ENCODE peak calls at places on chromosomes 11 and 22, in seven cellular contexts. L is spleen; I is left ventricle myocardium inferior; V is upper lobe of left lung; W is cardiac muscle cell; G is pancreas; F is CD4-positive, CD25-positive, alpha-beta regulatory T cell. U is an unnamed sample. For H3K27me3, the result is how much of the 10 kb centered on the place peaks cover.

GRCh38 chr22:44952863-44953790 is 56.7 kb downstream of the PHF21B start:
- DNase-seq in L (no peak), I (no peak), V (no peak), W (no peak), G (no peak), F (no peak), U (no peak)

GRCh38 chr11:119144825-119145476 is 3.9 kb upstream of the ABCG4 start:
- DNase-seq in L (no peak), I (peak), V (no peak), W (peak), G (peak), F (peak), U (peak)

GRCh38 chr11:90250970-90251369 is 28.1 kb upstream of the CHORDC1 start:
- DNase-seq in L (no peak), I (no peak), V (no peak), W (no peak), G (no peak), F (peak), U (no peak)

GRCh38 chr11:123166095-123166559 is 28.9 kb downstream of the CLMP start:
- DNase-seq in L (no peak), I (peak), V (no peak), W (peak), G (no peak), F (peak), U (no peak)

GRCh38 chr11:129434641-129435498 is 59.2 kb downstream of the BARX2 start:
- DNase-seq in L (no peak), I (no peak), V (no peak), W (no peak), G (no peak), F (no peak), U (no peak)

GRCh38 chr11:10122337-10123197 is 171.5 kb downstream of the SBF2 start:
- DNase-seq in L (no peak), I (no peak), V (no peak), W (no peak), G (no peak), F (no peak), U (no peak)

GRCh38 chr11:108906329-108906728 is 241.5 kb downstream of the DDX10 start:
- DNase-seq in L (no peak), I (no peak), V (no peak), W (no peak), G (no peak), F (no peak), U (no peak)

GRCh38 chr11:46279393-46280099 is 2.1 kb downstream of the CREB3L1 start:
- DNase-seq in L (no peak), I (peak), V (no peak), W (no peak), G (peak), F (no peak), U (peak)

GRCh38 chr22:22999473-22999872 is 70.8 kb upstream of the GNAZ start:
- DNase-seq in L (no peak), I (no peak), V (no peak), W (no peak), G (no peak), F (no peak), U (no peak)

GRCh38 chr22:49107561-49107960 is 720.1 kb downstream of the BRD1 start:
- DNase-seq in L (no peak), I (no peak), V (no peak), W (no peak), G (no peak), F (no peak), U (no peak)

GRCh38 chr11:121372671-121373429 is 79.3 kb upstream of the SORL1 start:
- DNase-seq in L (no peak), I (no peak), V (no peak), W (no peak), G (no peak), F (peak), U (no peak)
- H3K27me3 ChIP-seq in L (under half), I (under half), V (under half), W (under half), G (under half), F (under half), U (under half)

GRCh38 chr11:75771646-75772410 is 3.2 kb downstream of the DGAT2 start:
- DNase-seq in L (peak), I (no peak), V (no peak), W (no peak), G (no peak), F (no peak), U (peak)
- H3K27me3 ChIP-seq in L (under half), I (under half), V (under half), W (under half), G (under half), F (under half), U (under half)

GRCh38 chr11:117610901-117611300 is 186.1 kb downstream of the DSCAML1 start:
- DNase-seq in L (no peak), I (no peak), V (no peak), W (no peak), G (no peak), F (no peak), U (no peak)
- H3K27me3 ChIP-seq in L (under half), I (under half), V (under half), W (under half), G (under half), F (under half), U (under half)

DNA sequence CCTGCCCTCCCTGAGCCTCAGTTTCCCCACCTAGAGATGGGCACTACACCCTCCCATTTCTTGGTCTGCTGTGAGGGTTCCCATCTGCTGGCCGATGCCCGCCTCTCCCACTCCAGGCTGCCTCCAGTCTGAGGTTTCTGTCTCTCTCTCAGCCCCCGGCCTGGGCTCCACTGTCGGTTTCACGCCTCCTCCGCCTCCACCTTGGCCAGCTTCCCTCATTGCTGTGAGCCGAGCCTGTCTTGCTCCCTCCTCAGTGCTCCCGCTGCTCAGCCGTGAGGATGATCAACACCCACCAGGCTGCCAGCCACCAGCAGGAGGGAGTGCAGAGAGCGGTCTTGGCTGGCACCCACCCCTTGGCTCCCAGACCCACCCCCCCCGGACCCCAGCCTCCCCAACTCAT is 61.0 kb downstream of the CYTH4 start:
- DNase-seq in L (no peak), I (no peak), V (no peak), W (no peak), G (no peak), F (no peak), U (no peak)
- H3K27me3 ChIP-seq in L (under half), I (half or more), V (under half), W (under half), G (under half), F (under half), U (under half)

DNA sequence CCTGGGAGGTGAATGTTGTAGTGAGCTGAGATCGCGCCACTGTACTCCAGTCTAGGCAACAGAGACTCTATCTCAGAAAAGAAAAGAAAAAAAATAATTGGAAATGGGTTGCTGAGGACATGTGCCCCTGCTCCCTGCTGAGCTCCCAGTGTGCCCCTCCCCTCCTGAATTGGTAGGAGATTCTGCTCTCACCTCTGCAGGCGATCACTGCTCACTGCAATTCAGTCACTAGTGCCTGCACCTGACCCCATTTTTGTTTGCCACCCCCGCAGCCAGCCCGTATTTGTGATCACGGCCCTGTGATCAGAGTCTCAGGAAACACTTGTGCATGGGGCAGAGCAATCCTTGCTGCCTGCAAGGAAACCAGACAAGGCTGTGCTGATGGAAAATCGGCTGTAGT is 16.3 kb upstream of the SEC14L3 start:
- DNase-seq in L (no peak), I (no peak), V (no peak), W (no peak), G (no peak), F (no peak), U (no peak)
- H3K27me3 ChIP-seq in L (under half), I (under half), V (under half), W (under half), G (under half), F (under half), U (under half)

GRCh38 chr11:12103411-12104225 is 6.8 kb upstream of the MICAL2 start:
- DNase-seq in L (no peak), I (peak), V (no peak), W (no peak), G (peak), F (no peak), U (no peak)
- H3K27me3 ChIP-seq in L (under half), I (under half), V (under half), W (under half), G (under half), F (under half), U (under half)

DNA sequence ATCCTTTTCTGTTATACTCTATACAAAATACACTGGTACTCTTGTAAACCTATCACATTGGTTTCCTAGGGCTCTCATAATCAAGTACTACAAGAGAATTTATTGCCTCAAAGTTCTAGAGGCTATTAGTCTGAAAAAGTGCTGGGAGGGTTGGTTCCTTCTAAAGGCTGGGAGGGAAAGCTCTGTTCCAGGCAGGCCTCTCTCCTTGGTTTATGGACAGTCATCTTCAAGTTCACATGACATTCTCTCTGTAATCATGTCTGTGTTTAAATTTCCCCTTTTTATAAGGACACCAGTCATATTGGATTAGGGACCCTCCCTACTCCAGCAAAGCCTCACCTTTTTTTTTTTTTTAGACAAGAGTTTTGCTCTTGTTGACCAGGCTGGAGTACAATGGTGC is 9.1 kb downstream of the SLC36A4 start:
- DNase-seq in L (no peak), I (no peak), V (no peak), W (no peak), G (no peak), F (no peak), U (no peak)
- H3K27me3 ChIP-seq in L (under half), I (under half), V (under half), W (under half), G (under half), F (under half), U (under half)

GRCh38 chr11:2135648-2136201 is 3.5 kb downstream of the IGF2 start:
- DNase-seq in L (no peak), I (peak), V (peak), W (no peak), G (no peak), F (no peak), U (peak)
- H3K27me3 ChIP-seq in L (under half), I (half or more), V (under half), W (under half), G (under half), F (under half), U (half or more)

U was measured in psoas muscle.